ENCODE peak calls at places on chromosomes 7 and 10, in eight cellular contexts. One of them, this sample, is unnamed.

GRCh38 chr10:118439824-118440223 is 97.7 kb upstream of the FAM204A start:
- DNase-seq in CD8-positive, alpha-beta memory T cell: no peak
- DNase-seq in IMR-90: no peak
- DNase-seq in pancreas: no peak
- DNase-seq in tibial artery: no peak
- DNase-seq in effector memory CD4-positive, alpha-beta T cell: no peak
- DNase-seq in SK-N-SH: no peak
- DNase-seq in GM23338: no peak
- DNase-seq in this sample: no peak

GRCh38 chr7:101628522-101628921 is 574 bp downstream of the MYL10 start:
- DNase-seq in tibial artery: no peak
- DNase-seq in SK-N-SH: peak; percentile 41
- DNase-seq in effector memory CD4-positive, alpha-beta T cell: no peak
- DNase-seq in GM23338: no peak
- DNase-seq in pancreas: no peak
- DNase-seq in IMR-90: no peak
- DNase-seq in CD8-positive, alpha-beta memory T cell: no peak
- DNase-seq in this sample: no peak

GRCh38 chr7:70553364-70553763 is 578.6 kb upstream of the GALNT17 start:
- DNase-seq in SK-N-SH: no peak
- DNase-seq in IMR-90: no peak
- DNase-seq in pancreas: no peak
- DNase-seq in tibial artery: no peak
- DNase-seq in CD8-positive, alpha-beta memory T cell: no peak
- DNase-seq in effector memory CD4-positive, alpha-beta T cell: no peak
- DNase-seq in GM23338: no peak
- DNase-seq in this sample: no peak

GRCh38 chr10:131694963-131695813 is 205.6 kb upstream of the PPP2R2D start:
- DNase-seq in CD8-positive, alpha-beta memory T cell: no peak
- DNase-seq in effector memory CD4-positive, alpha-beta T cell: no peak
- DNase-seq in SK-N-SH: no peak
- DNase-seq in tibial artery: no peak
- DNase-seq in IMR-90: no peak
- DNase-seq in GM23338: no peak
- DNase-seq in pancreas: no peak
- DNase-seq in this sample: no peak

GRCh38 chr7:134515569-134516468 is 11.5 kb upstream of the AKR1B10 start:
- DNase-seq in pancreas: no peak
- DNase-seq in effector memory CD4-positive, alpha-beta T cell: no peak
- DNase-seq in SK-N-SH: no peak
- DNase-seq in GM23338: no peak
- DNase-seq in IMR-90: peak; percentile 93
- DNase-seq in CD8-positive, alpha-beta memory T cell: no peak
- DNase-seq in tibial artery: no peak
- DNase-seq in this sample: no peak

GRCh38 chr10:114244126-114244525 is 5.1 kb downstream of the VWA2 start:
- DNase-seq in pancreas: no peak
- DNase-seq in CD8-positive, alpha-beta memory T cell: no peak
- DNase-seq in SK-N-SH: no peak
- DNase-seq in tibial artery: no peak
- DNase-seq in effector memory CD4-positive, alpha-beta T cell: no peak
- DNase-seq in GM23338: no peak
- DNase-seq in IMR-90: no peak
- DNase-seq in this sample: no peak

GRCh38 chr10:11794566-11794965 is 28.6 kb upstream of the PROSER2 start:
- DNase-seq in SK-N-SH: no peak
- DNase-seq in IMR-90: no peak
- DNase-seq in effector memory CD4-positive, alpha-beta T cell: no peak
- DNase-seq in CD8-positive, alpha-beta memory T cell: no peak
- DNase-seq in tibial artery: no peak
- DNase-seq in pancreas: no peak
- DNase-seq in GM23338: no peak
- DNase-seq in this sample: no peak

GRCh38 chr7:70698219-70698832 is 433.6 kb upstream of the GALNT17 start:
- DNase-seq in effector memory CD4-positive, alpha-beta T cell: no peak
- DNase-seq in tibial artery: no peak
- DNase-seq in CD8-positive, alpha-beta memory T cell: peak; percentile 57
- DNase-seq in SK-N-SH: peak; percentile 80
- DNase-seq in GM23338: peak; percentile 72
- DNase-seq in pancreas: no peak
- DNase-seq in IMR-90: peak; percentile 73
- DNase-seq in this sample: no peak

GRCh38 chr7:151179946-151180345 is 7.1 kb downstream of the ASB10 start:
- DNase-seq in tibial artery: no peak
- DNase-seq in pancreas: no peak
- DNase-seq in IMR-90: no peak
- DNase-seq in effector memory CD4-positive, alpha-beta T cell: no peak
- DNase-seq in SK-N-SH: peak; percentile 25
- DNase-seq in GM23338: no peak
- DNase-seq in CD8-positive, alpha-beta memory T cell: no peak
- DNase-seq in this sample: no peak

GRCh38 chr10:45373003-45373782 is 823 bp upstream of the ALOX5 start:
- DNase-seq in effector memory CD4-positive, alpha-beta T cell: no peak
- DNase-seq in SK-N-SH: peak; percentile 38
- DNase-seq in CD8-positive, alpha-beta memory T cell: peak; percentile 12
- DNase-seq in GM23338: peak; percentile 58
- DNase-seq in IMR-90: no peak
- DNase-seq in pancreas: peak; percentile 67
- DNase-seq in tibial artery: no peak
- DNase-seq in this sample: no peak

GRCh38 chr7:32921896-32922295 is 30.3 kb upstream of the KBTBD2 start:
- DNase-seq in GM23338: no peak
- DNase-seq in pancreas: no peak
- DNase-seq in effector memory CD4-positive, alpha-beta T cell: no peak
- DNase-seq in IMR-90: peak; percentile 78
- DNase-seq in tibial artery: no peak
- DNase-seq in CD8-positive, alpha-beta memory T cell: no peak
- DNase-seq in SK-N-SH: no peak
- DNase-seq in this sample: no peak

GRCh38 chr7:105819559-105819958 is 56.8 kb downstream of the ATXN7L1 start:
- DNase-seq in IMR-90: no peak
- DNase-seq in effector memory CD4-positive, alpha-beta T cell: no peak
- DNase-seq in GM23338: no peak
- DNase-seq in tibial artery: no peak
- DNase-seq in pancreas: no peak
- DNase-seq in CD8-positive, alpha-beta memory T cell: no peak
- DNase-seq in SK-N-SH: no peak
- DNase-seq in this sample: no peak

GRCh38 chr7:153529651-153530165 is 522.5 kb upstream of the DPP6 start:
- DNase-seq in pancreas: no peak
- DNase-seq in CD8-positive, alpha-beta memory T cell: no peak
- DNase-seq in effector memory CD4-positive, alpha-beta T cell: no peak
- DNase-seq in GM23338: no peak
- DNase-seq in IMR-90: no peak
- DNase-seq in SK-N-SH: no peak
- DNase-seq in tibial artery: no peak
- DNase-seq in this sample: no peak

GRCh38 chr7:81659697-81660395 is 110.0 kb downstream of the HGF start:
- DNase-seq in CD8-positive, alpha-beta memory T cell: no peak
- DNase-seq in pancreas: no peak
- DNase-seq in IMR-90: no peak
- DNase-seq in GM23338: no peak
- DNase-seq in effector memory CD4-positive, alpha-beta T cell: no peak
- DNase-seq in tibial artery: no peak
- DNase-seq in SK-N-SH: no peak
- DNase-seq in this sample: no peak

GRCh38 chr7:5428470-5429252 is 5.0 kb upstream of the TNRC18 start:
- DNase-seq in effector memory CD4-positive, alpha-beta T cell: no peak
- DNase-seq in IMR-90: peak; percentile 90
- DNase-seq in SK-N-SH: peak; percentile 62
- DNase-seq in GM23338: peak; percentile 39
- DNase-seq in tibial artery: peak; percentile 82
- DNase-seq in CD8-positive, alpha-beta memory T cell: no peak
- DNase-seq in pancreas: peak; percentile 88
- DNase-seq in this sample: no peak

GRCh38 chr10:60821661-60822060 is 43.4 kb downstream of the CDK1 start:
- DNase-seq in pancreas: no peak
- DNase-seq in SK-N-SH: no peak
- DNase-seq in GM23338: no peak
- DNase-seq in effector memory CD4-positive, alpha-beta T cell: no peak
- DNase-seq in IMR-90: peak; percentile 35
- DNase-seq in tibial artery: no peak
- DNase-seq in CD8-positive, alpha-beta memory T cell: no peak
- DNase-seq in this sample: no peak

GRCh38 chr10:129978322-129978721 is 14.2 kb upstream of the EBF3 start:
- DNase-seq in effector memory CD4-positive, alpha-beta T cell: no peak
- DNase-seq in pancreas: no peak
- DNase-seq in SK-N-SH: no peak
- DNase-seq in GM23338: no peak
- DNase-seq in IMR-90: no peak
- DNase-seq in tibial artery: no peak
- DNase-seq in CD8-positive, alpha-beta memory T cell: no peak
- DNase-seq in this sample: no peak

GRCh38 chr7:90671571-90671970 is 75.5 kb downstream of the CDK14 start:
- DNase-seq in IMR-90: no peak
- DNase-seq in effector memory CD4-positive, alpha-beta T cell: no peak
- DNase-seq in CD8-positive, alpha-beta memory T cell: no peak
- DNase-seq in tibial artery: no peak
- DNase-seq in GM23338: no peak
- DNase-seq in pancreas: no peak
- DNase-seq in SK-N-SH: no peak
- DNase-seq in this sample: no peak

GRCh38 chr7:90680496-90680895 is 84.4 kb downstream of the CDK14 start:
- DNase-seq in CD8-positive, alpha-beta memory T cell: no peak
- DNase-seq in effector memory CD4-positive, alpha-beta T cell: no peak
- DNase-seq in IMR-90: no peak
- DNase-seq in pancreas: no peak
- DNase-seq in GM23338: no peak
- DNase-seq in tibial artery: no peak
- DNase-seq in SK-N-SH: no peak
- DNase-seq in this sample: no peak

GRCh38 chr7:90677742-90678439 is 81.8 kb downstream of the CDK14 start:
- DNase-seq in SK-N-SH: no peak
- DNase-seq in pancreas: no peak
- DNase-seq in tibial artery: no peak
- DNase-seq in GM23338: peak; percentile 16
- DNase-seq in CD8-positive, alpha-beta memory T cell: no peak
- DNase-seq in IMR-90: peak; percentile 34
- DNase-seq in effector memory CD4-positive, alpha-beta T cell: no peak
- DNase-seq in this sample: no peak

GRCh38 chr7:90678986-90679385 is 82.9 kb downstream of the CDK14 start:
- DNase-seq in GM23338: peak; percentile 17
- DNase-seq in tibial artery: no peak
- DNase-seq in effector memory CD4-positive, alpha-beta T cell: no peak
- DNase-seq in SK-N-SH: no peak
- DNase-seq in IMR-90: no peak
- DNase-seq in CD8-positive, alpha-beta memory T cell: no peak
- DNase-seq in pancreas: no peak
- DNase-seq in this sample: no peak

GRCh38 chr7:90675982-90676381 is 79.9 kb downstream of the CDK14 start:
- DNase-seq in tibial artery: no peak
- DNase-seq in effector memory CD4-positive, alpha-beta T cell: no peak
- DNase-seq in GM23338: no peak
- DNase-seq in SK-N-SH: no peak
- DNase-seq in IMR-90: no peak
- DNase-seq in pancreas: no peak
- DNase-seq in CD8-positive, alpha-beta memory T cell: no peak
- DNase-seq in this sample: no peak
- H3K4me1 ChIP-seq in tibial artery: peaks cover 42% of the 10 kb centered on the region
- H3K4me1 ChIP-seq in effector memory CD4-positive, alpha-beta T cell: no peaks in the 10 kb centered on the region
- H3K4me1 ChIP-seq in GM23338: peaks cover 36% of the 10 kb centered on the region
- H3K4me1 ChIP-seq in SK-N-SH: peaks cover 18% of the 10 kb centered on the region
- H3K4me1 ChIP-seq in IMR-90: peaks cover 9% of the 10 kb centered on the region
- H3K4me1 ChIP-seq in pancreas: no peaks in the 10 kb centered on the region
- H3K4me1 ChIP-seq in CD8-positive, alpha-beta memory T cell: no peaks in the 10 kb centered on the region
- H3K4me1 ChIP-seq in this sample: peaks cover 12% of the 10 kb centered on the region

GRCh38 chr7:152193882-152194281 is 168.4 kb downstream of the GALNT11 start:
- DNase-seq in GM23338: no peak
- DNase-seq in SK-N-SH: no peak
- DNase-seq in pancreas: no peak
- DNase-seq in IMR-90: no peak
- DNase-seq in CD8-positive, alpha-beta memory T cell: no peak
- DNase-seq in tibial artery: no peak
- DNase-seq in effector memory CD4-positive, alpha-beta T cell: no peak
- DNase-seq in this sample: no peak
- H3K36me3 ChIP-seq in GM23338: peaks cover 8% of the 10 kb centered on the region
- H3K36me3 ChIP-seq in SK-N-SH: peaks cover 85% of the 10 kb centered on the region
- H3K36me3 ChIP-seq in pancreas: peaks cover 14% of the 10 kb centered on the region
- H3K36me3 ChIP-seq in IMR-90: peaks cover 27% of the 10 kb centered on the region
- H3K36me3 ChIP-seq in CD8-positive, alpha-beta memory T cell: peaks cover 33% of the 10 kb centered on the region
- H3K36me3 ChIP-seq in tibial artery: peaks cover 31% of the 10 kb centered on the region
- H3K36me3 ChIP-seq in effector memory CD4-positive, alpha-beta T cell: peaks cover 55% of the 10 kb centered on the region
- H3K36me3 ChIP-seq in this sample: peaks cover 25% of the 10 kb centered on the region

DNA sequence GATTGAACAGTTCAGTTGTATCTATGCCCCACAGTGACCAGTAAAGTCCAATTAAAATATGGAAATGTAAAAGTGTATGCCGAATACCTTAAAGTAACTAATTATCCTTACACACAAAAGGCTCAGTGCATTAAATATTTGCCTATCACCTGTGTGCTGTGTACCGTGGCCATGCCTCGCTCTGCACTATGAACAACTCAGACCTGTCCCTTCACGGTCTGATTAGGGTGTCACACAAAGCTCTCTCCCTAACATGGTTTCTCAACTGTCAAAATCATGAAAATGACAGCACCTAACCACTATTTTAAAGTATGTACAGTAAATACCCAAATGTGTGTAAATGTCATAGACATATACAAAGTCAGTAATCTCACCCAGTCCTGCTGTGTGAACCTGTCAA is 43.1 kb downstream of the STK17A start:
- DNase-seq in IMR-90: no peak
- DNase-seq in effector memory CD4-positive, alpha-beta T cell: no peak
- DNase-seq in pancreas: no peak
- DNase-seq in CD8-positive, alpha-beta memory T cell: no peak
- DNase-seq in SK-N-SH: no peak
- DNase-seq in GM23338: no peak
- DNase-seq in tibial artery: no peak
- DNase-seq in this sample: no peak
- H3K27ac ChIP-seq in IMR-90: no peak overlapping the region
- H3K27ac ChIP-seq in effector memory CD4-positive, alpha-beta T cell: no peak overlapping the region
- H3K27ac ChIP-seq in pancreas: no peak overlapping the region
- H3K27ac ChIP-seq in CD8-positive, alpha-beta memory T cell: peak overlapping the region; percentile 40
- H3K27ac ChIP-seq in SK-N-SH: peak overlapping the region; percentile 47
- H3K27ac ChIP-seq in GM23338: no peak overlapping the region
- H3K27ac ChIP-seq in tibial artery: peak overlapping the region; percentile 42
- H3K27ac ChIP-seq in this sample: no peak overlapping the region

DNA sequence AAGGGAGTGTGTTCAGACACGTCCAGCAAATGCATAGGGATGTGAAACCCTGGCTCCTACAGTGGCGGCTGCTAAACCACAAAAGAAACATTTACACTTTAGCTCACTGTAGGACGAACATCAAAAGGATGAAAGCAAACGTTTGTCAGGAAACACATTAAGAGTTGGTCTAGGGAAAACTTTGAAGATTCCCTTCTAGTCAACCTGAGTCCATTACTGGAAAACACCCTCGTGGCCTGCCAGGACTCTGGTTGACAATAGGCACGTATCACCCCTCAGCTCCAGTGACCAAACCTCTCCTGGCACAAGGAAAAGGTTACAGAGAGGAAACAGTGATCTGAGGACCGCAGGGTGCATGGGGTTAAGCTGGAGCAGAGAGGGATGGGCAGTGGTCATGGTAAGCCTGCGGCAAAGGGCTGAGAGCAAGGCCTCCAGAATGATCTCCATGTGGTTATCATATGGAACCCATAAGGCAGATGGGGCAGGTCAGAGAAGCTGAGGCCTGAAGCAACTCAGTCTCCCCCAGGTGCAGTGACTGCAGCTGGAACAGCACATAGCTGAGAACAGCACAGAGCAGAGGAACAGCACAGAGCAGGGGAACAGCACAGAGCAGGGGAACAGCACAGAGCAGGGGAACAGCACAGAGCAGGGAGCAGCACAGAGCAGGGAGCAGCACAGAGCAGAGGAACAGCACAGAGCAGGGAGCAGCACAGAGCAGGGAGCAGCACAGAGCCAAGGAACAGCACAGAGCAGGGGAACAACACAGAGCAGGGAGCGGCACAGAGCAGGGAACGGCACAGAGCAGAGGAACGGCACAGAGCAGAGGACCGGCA is 49.9 kb downstream of the CHST15 start:
- DNase-seq in effector memory CD4-positive, alpha-beta T cell: no peak
- DNase-seq in CD8-positive, alpha-beta memory T cell: no peak
- DNase-seq in SK-N-SH: no peak
- DNase-seq in tibial artery: peak; percentile 9
- DNase-seq in GM23338: no peak
- DNase-seq in IMR-90: no peak
- DNase-seq in pancreas: no peak
- DNase-seq in this sample: no peak
- H3K4me1 ChIP-seq in effector memory CD4-positive, alpha-beta T cell: no peaks in the 10 kb centered on the region
- H3K4me1 ChIP-seq in CD8-positive, alpha-beta memory T cell: peaks cover 5% of the 10 kb centered on the region
- H3K4me1 ChIP-seq in SK-N-SH: no peaks in the 10 kb centered on the region
- H3K4me1 ChIP-seq in tibial artery: peaks cover 5% of the 10 kb centered on the region
- H3K4me1 ChIP-seq in GM23338: peaks cover 5% of the 10 kb centered on the region
- H3K4me1 ChIP-seq in IMR-90: no peaks in the 10 kb centered on the region
- H3K4me1 ChIP-seq in pancreas: no peaks in the 10 kb centered on the region
- H3K4me1 ChIP-seq in this sample: peaks cover 5% of the 10 kb centered on the region